ENCODE peak calls at places on chromosomes 13 and 19, in eight cellular contexts. Q is psoas muscle; B is lung; X is heart left ventricle; T is activated T-helper 1 cell treated with Interleukin-2 at 50 U/mL for 16 hours; M is HTR-8/SVneo; N is NCI-H1092; O is activated gamma-delta T cell treated with anti-CD3 and anti-CD28 coated beads, Interleukin-2, amount 50 U/mL, for 16 hours. V is an unnamed sample.

GRCh38 chr19:23787106-23787505 is 28.4 kb upstream of the ZNF681 start:
- DNase-seq in Q (no peak), B (peak), X (no peak), T (no peak), M (no peak), N (no peak), O (no peak), V (no peak)

GRCh38 chr19:5914358-5914774 is 312 bp downstream of the CAPS start:
- DNase-seq in Q (no peak), B (no peak), X (no peak), T (no peak), M (no peak), N (no peak), O (no peak), V (no peak)

GRCh38 chr13:99665716-99666115 is 164.4 kb downstream of the TM9SF2 start:
- DNase-seq in Q (no peak), B (no peak), X (no peak), T (no peak), M (no peak), N (no peak), O (no peak), V (no peak)

GRCh38 chr13:93628136-93628535 is 401.5 kb downstream of the GPC6 start:
- DNase-seq in Q (no peak), B (no peak), X (no peak), T (no peak), M (no peak), N (no peak), O (no peak), V (no peak)

GRCh38 chr13:71874490-71874889 is 7.5 kb upstream of the DACH1 start:
- DNase-seq in Q (no peak), B (no peak), X (no peak), T (no peak), M (no peak), N (no peak), O (no peak), V (no peak)

GRCh38 chr19:7617735-7618134 is 11.6 kb downstream of the XAB2 start:
- DNase-seq in Q (no peak), B (no peak), X (no peak), T (no peak), M (no peak), N (no peak), O (no peak), V (no peak)

GRCh38 chr13:98293103-98293502 is 116.0 kb upstream of the RNF113B start:
- DNase-seq in Q (no peak), B (peak), X (no peak), T (no peak), M (no peak), N (no peak), O (no peak), V (no peak)

GRCh38 chr13:97567510-97568243 is 133.7 kb downstream of the RAP2A start:
- DNase-seq in Q (peak), B (peak), X (no peak), T (no peak), M (peak), N (no peak), O (no peak), V (no peak)

GRCh38 chr13:113647351-113648217 is 10.4 kb downstream of the ATP4B start:
- DNase-seq in Q (peak), B (peak), X (peak), T (no peak), M (no peak), N (peak), O (no peak), V (no peak)

GRCh38 chr13:28040977-28041376 is 52.5 kb upstream of the URAD start:
- DNase-seq in Q (no peak), B (no peak), X (no peak), T (no peak), M (no peak), N (no peak), O (no peak), V (no peak)

GRCh38 chr19:497861-498590 is 1.7 kb downstream of the MADCAM1 start:
- DNase-seq in Q (peak), B (no peak), X (peak), T (no peak), M (no peak), N (no peak), O (no peak), V (no peak)

GRCh38 chr13:53092931-53093330 is 64.3 kb downstream of the OLFM4 start:
- DNase-seq in Q (no peak), B (no peak), X (no peak), T (no peak), M (no peak), N (no peak), O (no peak), V (no peak)

GRCh38 chr13:27665333-27665732 is 43.6 kb downstream of the POLR1D start:
- DNase-seq in Q (no peak), B (no peak), X (no peak), T (no peak), M (peak), N (no peak), O (no peak), V (no peak)

GRCh38 chr19:19740755-19741154 is 7.8 kb upstream of the ZNF14 start:
- DNase-seq in Q (no peak), B (peak), X (no peak), T (no peak), M (no peak), N (no peak), O (no peak), V (no peak)

GRCh38 chr13:84296386-84296785 is 414.1 kb upstream of the SLITRK1 start:
- DNase-seq in Q (no peak), B (no peak), X (no peak), T (no peak), M (no peak), N (no peak), O (no peak), V (no peak)

GRCh38 chr19:2750739-2751437 is 11.1 kb upstream of the SLC39A3 start:
- DNase-seq in Q (no peak), B (no peak), X (no peak), T (no peak), M (no peak), N (no peak), O (no peak), V (no peak)

GRCh38 chr13:30802953-30803478 is 67.7 kb downstream of the ALOX5AP start:
- DNase-seq in Q (peak), B (peak), X (peak), T (peak), M (peak), N (peak), O (peak), V (peak)

GRCh38 chr13:97274782-97275252 is 52.7 kb downstream of the MBNL2 start:
- DNase-seq in Q (no peak), B (no peak), X (no peak), T (no peak), M (no peak), N (no peak), O (no peak), V (no peak)

GRCh38 chr13:47555235-47555634 is 445.8 kb downstream of the SUCLA2 start:
- DNase-seq in Q (no peak), B (no peak), X (no peak), T (no peak), M (no peak), N (no peak), O (no peak), V (no peak)

GRCh38 chr19:17948967-17949930 is 16.4 kb downstream of the CCDC124 start:
- DNase-seq in Q (no peak), B (no peak), X (no peak), T (no peak), M (no peak), N (peak), O (no peak), V (no peak)

GRCh38 chr13:96982672-96983071 is 11.6 kb downstream of the OXGR1 start:
- DNase-seq in Q (no peak), B (no peak), X (no peak), T (no peak), M (no peak), N (no peak), O (no peak), V (no peak)

GRCh38 chr13:37109080-37109678 is 3.7 kb upstream of the CSNK1A1L start:
- DNase-seq in Q (no peak), B (no peak), X (no peak), T (no peak), M (peak), N (peak), O (no peak), V (no peak)

GRCh38 chr13:25738342-25738771 is 313.5 kb downstream of the SHISA2 start:
- DNase-seq in Q (no peak), B (no peak), X (no peak), T (no peak), M (no peak), N (peak), O (no peak), V (no peak)

GRCh38 chr13:75153834-75154233 is 328.1 kb downstream of the TBC1D4 start:
- DNase-seq in Q (no peak), B (no peak), X (no peak), T (no peak), M (no peak), N (no peak), O (no peak), V (no peak)

GRCh38 chr19:2027361-2027760 is 11.8 kb upstream of the BTBD2 start:
- DNase-seq in Q (peak), B (no peak), X (no peak), T (no peak), M (no peak), N (no peak), O (no peak), V (no peak)

GRCh38 chr13:101516262-101516661 is 63.8 kb downstream of the ITGBL1 start:
- DNase-seq in Q (no peak), B (no peak), X (no peak), T (no peak), M (no peak), N (no peak), O (no peak), V (no peak)

GRCh38 chr19:2168619-2169424 is 5.1 kb downstream of the DOT1L start:
- DNase-seq in Q (peak), B (peak), X (peak), T (no peak), M (peak), N (peak), O (peak), V (peak)

GRCh38 chr19:48244289-48244688 is 11.4 kb downstream of the CARD8 start:
- DNase-seq in Q (no peak), B (no peak), X (no peak), T (peak), M (no peak), N (no peak), O (peak), V (no peak)

GRCh38 chr13:111228262-111229144 is 91.9 kb upstream of the TEX29 start:
- DNase-seq in Q (no peak), B (no peak), X (no peak), T (no peak), M (no peak), N (no peak), O (no peak), V (no peak)

GRCh38 chr13:49560270-49561063 is 24.9 kb downstream of the RCBTB1 start:
- DNase-seq in Q (no peak), B (no peak), X (no peak), T (no peak), M (no peak), N (no peak), O (no peak), V (no peak)

GRCh38 chr19:655691-656090 is 7.3 kb downstream of the RNF126 start:
- DNase-seq in Q (no peak), B (no peak), X (no peak), T (no peak), M (no peak), N (no peak), O (no peak), V (no peak)

V was measured in stimulated activated effector memory CD8-positive, alpha-beta T cell treated with anti-CD3 and anti-CD28 coated beads, Interleukin-12 subunit alpha, Interleukin-12 subunit beta, amount 100 ng/mL, for 72 hours.